ENCODE peak calls at places on chromosome 17, in five cellular contexts. M, A, P, C and Y are unnamed samples.
A peak's percentile ranks its signal among the peaks of the same experiment; 100 is the strongest.

GRCh38 chr17:60134396-60135159 is 15.2 kb upstream of the CA4 start:
- DNase-seq in C (no peak), A (no peak), M (no peak), P (peak; percentile 50), Y (peak; percentile 9)

GRCh38 chr17:17425005-17425404 is 51.8 kb upstream of the MED9 start:
- DNase-seq in P (no peak), A (no peak), M (no peak), C (no peak), Y (no peak)

GRCh38 chr17:18961634-18962493 is 9.9 kb downstream of the SLC5A10 start:
- DNase-seq in A (no peak), M (peak; percentile 64), P (no peak), C (no peak), Y (peak; percentile 27)

GRCh38 chr17:83091257-83092141 is 12.1 kb downstream of the METRNL start:
- DNase-seq in M (no peak), P (no peak), C (peak; percentile 77), A (peak; percentile 78), Y (peak; percentile 75)

GRCh38 chr17:13775450-13775849 is 173.7 kb upstream of the HS3ST3A1 start:
- DNase-seq in P (no peak), A (no peak), C (no peak), M (no peak), Y (no peak)

GRCh38 chr17:4605826-4606225 is 21.5 kb downstream of the SMTNL2 start:
- DNase-seq in M (no peak), P (no peak), C (no peak), A (peak; percentile 36), Y (peak; percentile 91)

GRCh38 chr17:21218101-21218500 is 4.1 kb upstream of the TMEM11 start:
- DNase-seq in P (no peak), A (no peak), C (no peak), M (no peak), Y (no peak)

GRCh38 chr17:68356949-68357455 is 65.7 kb downstream of the ARSG start:
- DNase-seq in A (no peak), M (no peak), C (no peak), P (no peak), Y (no peak)

GRCh38 chr17:53462393-53462811 is 360.3 kb upstream of the KIF2B start:
- DNase-seq in P (no peak), C (no peak), M (no peak), A (no peak), Y (no peak)

GRCh38 chr17:82551779-82552457 is 32.4 kb downstream of the FOXK2 start:
- DNase-seq in M (peak; percentile 81), P (peak; percentile 91), C (peak; percentile 77), A (peak; percentile 84), Y (peak; percentile 79)

GRCh38 chr17:19372004-19372365 is 6.3 kb upstream of the MAPK7 start:
- DNase-seq in A (no peak), P (peak; percentile 17), C (no peak), M (no peak), Y (no peak)

GRCh38 chr17:66625321-66625767 is 209.6 kb upstream of the CACNG5 start:
- DNase-seq in M (peak; percentile 67), C (no peak), A (no peak), P (no peak), Y (no peak)

GRCh38 chr17:36510636-36511035 is 24.0 kb downstream of the MYO19 start:
- DNase-seq in M (no peak), A (no peak), P (no peak), C (no peak), Y (no peak)

GRCh38 chr17:72515291-72516065 is 394.7 kb downstream of the SOX9 start:
- DNase-seq in M (no peak), P (no peak), A (no peak), C (peak; percentile 52), Y (peak; percentile 65)

DNA sequence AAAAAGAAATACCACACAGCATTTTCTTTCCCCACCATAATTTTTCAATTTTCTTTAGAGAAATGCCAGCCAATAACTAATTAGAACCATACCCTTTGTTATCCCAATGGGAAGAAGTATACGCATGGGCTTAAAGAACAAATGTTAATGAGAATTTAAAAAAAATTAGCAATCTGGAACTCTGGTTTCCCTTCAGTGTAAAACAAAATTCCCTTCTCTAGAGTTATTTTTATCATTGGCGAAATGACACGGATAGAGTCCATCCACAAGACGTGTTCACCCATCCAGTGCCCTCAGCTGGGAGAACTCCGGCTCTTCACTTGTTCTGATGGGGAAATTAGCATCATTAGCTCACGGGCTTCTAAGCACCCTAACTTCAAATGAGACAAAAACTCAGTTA is 3.3 kb downstream of the NXN start:
- DNase-seq in P (no peak), M (no peak), A (no peak), C (no peak), Y (no peak)
- TF ChIP-seq POLR2A in P (no peak), M (no peak), A (no peak), C (no peak), Y (no peak)

GRCh38 chr17:8630227-8630801 is at the start of gene MYH10:
- DNase-seq in M (no peak), C (peak; percentile 31), P (peak; percentile 70), A (peak; percentile 19), Y (peak; percentile 26)

GRCh38 chr17:8631554-8631877 is 991 bp upstream of the MYH10 start:
- DNase-seq in M (no peak), C (no peak), P (no peak), A (no peak), Y (no peak)

GRCh38 chr17:8632087-8632486 is 1.6 kb upstream of the MYH10 start:
- DNase-seq in M (no peak), C (no peak), P (no peak), A (peak; percentile 22), Y (no peak)

GRCh38 chr17:8629371-8630226 is 926 bp downstream of the MYH10 start:
- DNase-seq in C (peak; percentile 28), A (peak; percentile 45), M (peak; percentile 17), P (peak; percentile 80), Y (peak; percentile 28)

GRCh38 chr17:8630802-8631553 is 453 bp upstream of the MYH10 start:
- DNase-seq in A (peak; percentile 99), P (peak; percentile 99), M (peak; percentile 100), C (peak; percentile 97), Y (peak; percentile 99)
- TF ChIP-seq POLR2A in A (no peak), P (no peak), M (peak; percentile 64), C (peak; percentile 13), Y (no peak)

GRCh38 chr17:79811036-79811887 is 14.4 kb upstream of the CBX8 start:
- DNase-seq in M (peak; percentile 87), A (no peak), C (peak; percentile 43), P (peak; percentile 68), Y (no peak)

GRCh38 chr17:79811888-79812205 is 15.0 kb upstream of the CBX8 start:
- DNase-seq in P (no peak), C (no peak), M (no peak), A (no peak), Y (no peak)

GRCh38 chr17:79808763-79809529 is 12.1 kb upstream of the CBX8 start:
- DNase-seq in P (no peak), M (peak; percentile 87), A (no peak), C (peak; percentile 59), Y (no peak)

GRCh38 chr17:79810138-79811027 is 13.5 kb upstream of the CBX8 start:
- DNase-seq in P (peak; percentile 82), M (peak; percentile 90), C (peak; percentile 61), A (peak; percentile 47), Y (peak; percentile 89)

DNA sequence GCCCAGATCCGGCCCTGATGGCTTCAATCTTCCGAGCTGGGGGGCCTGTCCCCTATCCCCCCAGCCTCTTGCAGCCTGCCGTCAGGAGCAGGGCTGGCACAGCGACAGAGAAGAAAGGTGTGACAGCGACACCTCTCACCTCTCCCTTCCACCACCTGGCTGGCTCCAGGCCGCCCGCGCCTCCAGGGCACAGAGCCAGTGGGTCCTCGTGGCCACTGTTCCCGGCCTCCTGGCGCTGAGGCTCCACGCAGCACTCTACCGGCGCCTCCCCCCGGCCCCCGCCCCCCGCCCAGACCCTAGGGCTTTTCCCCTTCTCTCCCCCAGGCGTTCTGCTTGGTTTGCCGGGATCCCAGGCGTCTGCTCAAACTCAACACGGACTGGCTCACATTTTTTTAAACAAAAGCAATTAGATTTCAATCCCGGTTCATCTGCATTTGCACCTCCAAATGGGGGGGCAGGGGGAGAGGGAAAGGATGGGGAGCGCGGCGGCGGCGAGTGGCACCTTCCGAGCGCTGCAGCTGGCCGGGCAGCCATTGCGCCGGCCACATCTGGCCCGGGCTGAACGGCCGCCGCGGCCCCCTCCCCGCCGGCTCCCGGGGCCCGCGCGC is 12.8 kb upstream of the CBX8 start:
- DNase-seq in M (no peak), P (peak; percentile 66), A (no peak), C (peak; percentile 41), Y (no peak)
- TF ChIP-seq POLR2A in M (peak; percentile 37), P (no peak), A (no peak), C (no peak), Y (no peak)

GRCh38 chr17:64001091-64001579 is 3.0 kb downstream of the PRR29 start:
- DNase-seq in A (peak; percentile 8), C (no peak), P (peak; percentile 57), M (no peak), Y (no peak)
- TF ChIP-seq POLR2A in A (no peak), C (no peak), P (no peak), M (no peak), Y (no peak)

DNA sequence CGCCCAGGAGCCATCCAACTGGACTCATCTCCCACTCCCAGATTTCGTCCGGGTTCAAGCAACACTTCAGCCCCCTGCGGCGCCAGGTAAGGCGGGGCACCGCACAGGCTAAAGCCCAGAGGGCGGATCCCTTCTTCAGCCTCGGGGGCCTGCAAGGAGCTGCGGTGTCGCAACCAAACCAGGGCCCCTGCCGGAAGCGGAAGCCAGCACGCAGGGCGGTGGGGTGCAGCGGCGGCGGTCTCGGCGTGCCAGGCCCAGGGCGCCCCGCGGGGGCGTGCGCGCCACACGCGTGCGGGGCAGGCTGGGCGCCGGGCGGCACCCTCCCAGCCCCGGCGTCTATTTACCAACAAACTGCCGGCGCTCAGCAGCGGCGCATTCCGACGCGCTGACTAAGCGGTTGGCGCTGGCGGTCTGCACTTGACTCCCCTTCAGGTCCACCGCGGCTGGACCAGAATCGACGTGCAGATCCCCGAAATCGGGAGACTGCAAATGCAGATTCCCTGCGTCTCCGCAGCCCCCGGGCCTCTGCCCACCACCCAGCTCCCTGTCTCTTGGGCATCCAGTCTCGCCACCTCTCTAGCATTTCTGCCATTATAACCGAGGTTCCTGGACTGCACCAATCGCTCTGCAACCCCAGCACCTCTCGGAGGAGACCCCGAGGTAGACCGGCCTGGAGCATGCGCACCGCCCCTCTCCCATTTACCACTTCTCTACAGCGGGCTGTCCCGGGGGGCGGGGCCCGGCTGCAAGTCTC is 433 bp upstream of the DLX4 start:
- DNase-seq in P (no peak), C (peak; percentile 58), M (peak; percentile 86), A (peak; percentile 60), Y (peak; percentile 69)
- TF ChIP-seq POLR2A in P (no peak), C (peak; percentile 11), M (peak; percentile 70), A (no peak), Y (no peak)

DNA sequence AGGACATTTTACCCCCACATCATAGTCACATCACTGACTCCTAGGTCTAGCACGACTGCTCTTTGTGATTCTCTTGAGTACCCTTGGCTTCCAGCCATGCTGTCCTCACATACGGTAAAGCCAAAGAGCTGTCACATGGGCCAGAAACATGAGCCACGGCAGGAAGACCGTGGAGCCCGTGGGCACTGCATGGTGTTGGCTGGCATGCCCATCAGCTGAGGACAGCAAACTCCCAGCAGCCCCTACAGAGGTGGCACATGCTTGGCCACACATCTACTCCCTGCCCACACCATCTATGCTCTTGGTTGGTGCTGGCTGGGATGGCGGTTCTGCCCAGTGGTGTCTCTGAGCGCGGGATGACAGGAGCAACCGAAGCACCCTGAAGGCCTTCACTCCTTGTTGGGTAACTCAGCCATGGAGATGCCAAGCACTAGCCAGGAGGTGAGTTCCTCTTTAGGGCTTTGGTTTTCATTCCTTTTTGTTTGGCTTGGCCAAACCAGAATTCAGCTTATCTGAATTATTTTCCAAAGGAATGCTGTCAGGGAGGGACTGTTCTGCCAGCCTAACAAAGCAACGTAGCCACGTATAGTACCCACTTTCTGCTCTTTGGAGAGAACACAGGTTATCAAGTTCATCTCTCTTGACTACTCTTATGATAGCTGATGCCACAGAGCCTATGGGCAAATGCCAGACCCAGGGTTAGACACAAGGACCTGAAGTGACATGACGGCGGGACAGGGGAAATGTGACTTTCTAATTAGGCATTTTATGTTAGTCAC is 10.0 kb downstream of the TNFAIP1 start:
- DNase-seq in M (no peak), C (peak; percentile 41), A (peak; percentile 68), P (no peak), Y (no peak)
- TF ChIP-seq POLR2A in M (no peak), C (no peak), A (no peak), P (no peak), Y (no peak)